ENCODE peak calls at places on chromosomes 11 and 22, in seven cellular contexts. C is T1000; E is stimulated activated CD8-positive, alpha-beta memory T cell treated with anti-CD3 and anti-CD28 coated beads, Interleukin-4, amount 100 ng/mL, for 48 hours; N is A549; U is H4; Q is ecto neural progenitor cell; V is activated T-cell treated with anti-CD3 and anti-CD28 coated beads, Interleukin-2, amount 50 U/mL, for 48 hours. A is an unnamed sample.

GRCh38 chr11:57297221-57297620 is 27.5 kb downstream of the TNKS1BP1 start:
- DNase-seq in C (no peak), E (no peak), N (no peak), V (no peak), U (no peak), Q (no peak), A (no peak)

GRCh38 chr22:42318967-42319366 is 48.5 kb upstream of the TCF20 start:
- DNase-seq in Q (no peak), C (no peak), U (no peak), E (no peak), N (no peak), V (no peak), A (no peak)

GRCh38 chr11:119320593-119321524 is 3.9 kb upstream of the MCAM start:
- DNase-seq in N (no peak), Q (peak; percentile 83), C (no peak), V (peak; percentile 79), U (no peak), E (peak; percentile 71), A (peak; percentile 82)

GRCh38 chr22:39658367-39658766 is 87.8 kb downstream of the CACNA1I start:
- DNase-seq in V (no peak), U (no peak), C (no peak), E (no peak), Q (no peak), N (peak; percentile 16), A (no peak)

GRCh38 chr11:106624377-106624776 is 393.9 kb downstream of the GUCY1A2 start:
- DNase-seq in V (no peak), Q (no peak), N (no peak), U (no peak), C (no peak), E (no peak), A (no peak)

GRCh38 chr11:130124096-130124495 is 35.5 kb upstream of the ST14 start:
- DNase-seq in U (peak; percentile 73), E (no peak), Q (no peak), V (no peak), C (peak; percentile 6), N (peak; percentile 22), A (peak; percentile 94)

GRCh38 chr22:40434101-40434500 is 63.7 kb downstream of the SGSM3 start:
- DNase-seq in N (no peak), V (no peak), Q (no peak), U (no peak), E (no peak), C (no peak), A (peak; percentile 54)

GRCh38 chr11:66479741-66480115 is 506 bp upstream of the DPP3 start:
- DNase-seq in E (no peak), N (peak; percentile 87), V (no peak), U (no peak), Q (no peak), C (no peak), A (no peak)

GRCh38 chr22:38569181-38569971 is 607 bp downstream of the DMC1 start:
- DNase-seq in U (no peak), Q (no peak), C (no peak), V (no peak), E (no peak), N (peak; percentile 13), A (peak; percentile 6)

GRCh38 chr22:43142881-43143562 is at the start of gene MCAT:
- DNase-seq in C (peak; percentile 29), V (peak; percentile 86), N (peak; percentile 65), Q (peak; percentile 91), E (peak; percentile 89), U (peak; percentile 59), A (peak; percentile 77)

GRCh38 chr11:128157423-128158298 is 429.7 kb downstream of the ETS1 start:
- DNase-seq in N (peak; percentile 20), U (peak; percentile 70), Q (peak; percentile 63), E (peak; percentile 72), C (peak; percentile 15), V (peak; percentile 49), A (peak; percentile 85)

GRCh38 chr22:49261616-49262015 is 566.1 kb downstream of the BRD1 start:
- DNase-seq in N (no peak), U (no peak), Q (no peak), V (no peak), C (no peak), E (no peak), A (no peak)

GRCh38 chr11:100574894-100575769 is 112.0 kb upstream of the ARHGAP42 start:
- DNase-seq in N (no peak), U (peak; percentile 44), Q (no peak), C (no peak), V (no peak), E (no peak), A (peak; percentile 55)

GRCh38 chr11:61917043-61917356 is 366 bp downstream of the RAB3IL1 start:
- DNase-seq in N (no peak), V (peak; percentile 18), U (no peak), C (no peak), Q (no peak), E (peak; percentile 27), A (no peak)

GRCh38 chr11:117356126-117356761 is 28.6 kb downstream of the CEP164 start:
- DNase-seq in E (no peak), C (no peak), V (no peak), U (no peak), Q (no peak), N (no peak), A (no peak)

GRCh38 chr22:20000246-20001081 is 16.2 kb downstream of the ARVCF start:
- DNase-seq in V (no peak), Q (no peak), E (no peak), N (no peak), C (no peak), U (no peak), A (no peak)

GRCh38 chr11:107696140-107696539 is 15.7 kb downstream of the SLN start:
- DNase-seq in U (peak; percentile 85), Q (no peak), N (peak; percentile 35), V (no peak), E (no peak), C (no peak), A (peak; percentile 97)

GRCh38 chr22:31082606-31083376 is 1.7 kb downstream of the SMTN start:
- DNase-seq in C (no peak), U (peak; percentile 20), Q (peak; percentile 71), E (peak; percentile 85), N (peak; percentile 76), V (peak; percentile 78), A (peak; percentile 73)

GRCh38 chr22:35344956-35345690 is 35.8 kb upstream of the HMOX1 start:
- DNase-seq in V (no peak), C (no peak), E (no peak), U (no peak), Q (no peak), N (no peak), A (no peak)

GRCh38 chr11:118895093-118896039 is 11.7 kb downstream of the CXCR5 start:
- DNase-seq in C (no peak), V (peak; percentile 79), E (peak; percentile 74), Q (no peak), U (no peak), N (no peak), A (peak; percentile 13)

GRCh38 chr11:67099841-67100324 is 19.2 kb upstream of the KDM2A start:
- DNase-seq in Q (no peak), N (no peak), U (no peak), V (no peak), E (no peak), C (no peak), A (no peak)

GRCh38 chr11:83072689-83073242 is 1.1 kb upstream of the RAB30 start:
- DNase-seq in E (no peak), Q (peak; percentile 46), C (no peak), U (no peak), N (no peak), V (no peak), A (no peak)

GRCh38 chr11:65575568-65576231 is at the start of gene EHBP1L1:
- DNase-seq in U (peak; percentile 64), C (peak; percentile 40), E (peak; percentile 80), Q (peak; percentile 72), V (peak; percentile 80), N (peak; percentile 68), A (peak; percentile 71)

GRCh38 chr22:41288245-41288946 is 2.4 kb upstream of the RANGAP1 start:
- DNase-seq in N (peak; percentile 71), U (peak; percentile 70), Q (no peak), V (no peak), C (peak; percentile 28), E (no peak), A (peak; percentile 95)

GRCh38 chr11:78510025-78510596 is 64.6 kb downstream of the NARS2 start:
- DNase-seq in U (no peak), E (no peak), C (no peak), Q (no peak), V (no peak), N (no peak), A (no peak)

GRCh38 chr11:1869427-1870325 is 16.8 kb downstream of the LSP1 start:
- DNase-seq in V (no peak), N (peak; percentile 79), U (no peak), Q (no peak), C (no peak), E (no peak), A (no peak)

GRCh38 chr11:11620251-11620965 is 1.4 kb downstream of the GALNT18 start:
- DNase-seq in V (peak; percentile 35), N (peak; percentile 68), U (no peak), E (no peak), C (no peak), Q (peak; percentile 77), A (peak; percentile 48)

GRCh38 chr11:72833792-72834501 is 19.7 kb downstream of the ATG16L2 start:
- DNase-seq in C (no peak), V (no peak), U (no peak), E (no peak), Q (no peak), N (no peak), A (no peak)

GRCh38 chr11:3226846-3227567 is 5.2 kb downstream of the MRGPRE start:
- DNase-seq in N (no peak), V (no peak), U (no peak), C (no peak), E (no peak), Q (no peak), A (no peak)

GRCh38 chr11:46252373-46252914 is 25.0 kb upstream of the CREB3L1 start:
- DNase-seq in E (no peak), V (no peak), Q (peak; percentile 42), C (no peak), U (no peak), N (no peak), A (peak; percentile 42)

GRCh38 chr11:33040127-33040861 is 922 bp downstream of the TCP11L1 start:
- DNase-seq in Q (no peak), N (peak; percentile 60), U (no peak), V (peak; percentile 63), C (no peak), E (peak; percentile 67), A (peak; percentile 38)

GRCh38 chr11:87368876-87369480 is 331.2 kb downstream of the TMEM135 start:
- DNase-seq in N (no peak), U (no peak), E (no peak), Q (no peak), C (no peak), V (no peak), A (no peak)

GRCh38 chr22:50696251-50696798 is 23.7 kb downstream of the SHANK3 start:
- DNase-seq in V (no peak), E (no peak), C (no peak), Q (peak; percentile 43), N (no peak), U (no peak), A (no peak)